ENCODE peak calls at places on chromosomes 3 and 15, in eight cellular contexts. Q, W, M, P, T, O, N and I are unnamed samples.

GRCh38 chr15:74657846-74658245 is 38.0 kb downstream of the EDC3 start:
- DNase-seq in Q (no peak), O (no peak), N (no peak), T (no peak), W (no peak), M (no peak), P (no peak), I (no peak)

GRCh38 chr3:8838765-8839423 is 69.5 kb upstream of the OXTR start:
- DNase-seq in M (no peak), O (no peak), P (no peak), W (no peak), T (no peak), Q (no peak), N (no peak), I (no peak)

GRCh38 chr15:44598892-44599291 is 61.9 kb downstream of the EIF3J start:
- DNase-seq in O (no peak), T (no peak), P (no peak), W (no peak), N (no peak), M (no peak), Q (no peak), I (no peak)

GRCh38 chr3:132549169-132549568 is 47.9 kb upstream of the ACKR4 start:
- DNase-seq in T (no peak), W (no peak), Q (no peak), N (no peak), P (no peak), M (no peak), O (no peak), I (no peak)

GRCh38 chr3:126121074-126121473 is 37.1 kb upstream of the SLC41A3 start:
- DNase-seq in Q (no peak), W (no peak), P (no peak), N (no peak), M (no peak), T (peak; percentile 6), O (no peak), I (no peak)

GRCh38 chr3:187737401-187738088 is 7.7 kb downstream of the BCL6 start:
- DNase-seq in Q (peak; percentile 30), O (peak; percentile 80), W (peak; percentile 82), T (peak; percentile 82), M (no peak), P (no peak), N (peak; percentile 68), I (peak; percentile 26)

GRCh38 chr15:79923068-79923514 is 26.3 kb upstream of the MTHFS start:
- DNase-seq in W (peak; percentile 82), Q (peak; percentile 34), T (peak; percentile 54), M (no peak), P (peak; percentile 32), O (peak; percentile 73), N (peak; percentile 75), I (peak; percentile 58)

GRCh38 chr3:23806322-23807160 is 786 bp downstream of the UBE2E1 start:
- DNase-seq in P (no peak), O (peak; percentile 29), T (peak; percentile 39), Q (no peak), N (no peak), M (no peak), W (peak; percentile 53), I (no peak)

GRCh38 chr3:49614936-49615335 is 59.2 kb upstream of the APEH start:
- DNase-seq in N (no peak), W (no peak), O (no peak), T (no peak), P (no peak), M (no peak), Q (no peak), I (no peak)

GRCh38 chr3:52983336-52983807 is 62.5 kb downstream of the SFMBT1 start:
- DNase-seq in O (no peak), N (no peak), T (no peak), Q (no peak), P (peak; percentile 33), W (peak; percentile 16), M (peak; percentile 2), I (no peak)

GRCh38 chr15:98907921-98908490 is 99.6 kb downstream of the PGPEP1L start:
- DNase-seq in M (no peak), N (no peak), P (no peak), T (no peak), O (no peak), Q (no peak), W (no peak), I (no peak)

GRCh38 chr3:22982981-22983582 is 220.0 kb upstream of the UBE2E2 start:
- DNase-seq in W (no peak), N (no peak), P (no peak), T (no peak), M (no peak), O (no peak), Q (no peak), I (no peak)

GRCh38 chr3:119294402-119294888 is 262 bp downstream of the ARHGAP31 start:
- DNase-seq in Q (no peak), W (peak; percentile 77), T (peak; percentile 57), N (peak; percentile 20), M (peak; percentile 28), P (peak; percentile 38), O (peak; percentile 61), I (no peak)

GRCh38 chr3:173109143-173109542 is 31.9 kb downstream of the SPATA16 start:
- DNase-seq in P (no peak), W (no peak), N (no peak), M (no peak), Q (peak; percentile 3), O (no peak), T (no peak), I (peak; percentile 1)

GRCh38 chr3:50972029-50972428 is 297.3 kb downstream of the DOCK3 start:
- DNase-seq in W (no peak), Q (no peak), N (no peak), O (no peak), M (no peak), P (no peak), T (no peak), I (no peak)

GRCh38 chr3:124599779-124600693 is 130.2 kb upstream of the UMPS start:
- DNase-seq in O (peak; percentile 39), T (no peak), M (no peak), P (no peak), Q (no peak), N (no peak), W (no peak), I (no peak)

GRCh38 chr3:140420621-140421357 is 257.1 kb upstream of the TRIM42 start:
- DNase-seq in N (no peak), O (no peak), T (no peak), M (no peak), Q (no peak), P (no peak), W (no peak), I (no peak)

GRCh38 chr15:43769584-43770228 is 7.1 kb downstream of the ELL3 start:
- DNase-seq in T (peak; percentile 66), W (peak; percentile 74), N (peak; percentile 64), M (peak; percentile 41), Q (no peak), P (no peak), O (no peak), I (no peak)

GRCh38 chr3:46280105-46280797 is 38.0 kb downstream of the CCR3 start:
- DNase-seq in M (no peak), Q (no peak), T (no peak), N (peak; percentile 52), O (peak; percentile 45), W (no peak), P (peak; percentile 37), I (no peak)

GRCh38 chr3:152026033-152026556 is 152.7 kb downstream of the SUCNR1 start:
- DNase-seq in O (no peak), T (no peak), Q (no peak), M (no peak), P (no peak), W (no peak), N (peak; percentile 65), I (no peak)

GRCh38 chr3:125582707-125583106 is 12.6 kb downstream of the OSBPL11 start:
- DNase-seq in W (no peak), O (no peak), N (peak; percentile 21), T (no peak), Q (no peak), P (no peak), M (peak; percentile 30), I (no peak)

GRCh38 chr3:1551741-1552140 is 458.9 kb downstream of the CNTN6 start:
- DNase-seq in Q (no peak), W (no peak), T (no peak), O (no peak), M (no peak), N (no peak), P (no peak), I (no peak)

GRCh38 chr3:156161172-156161571 is 40.8 kb downstream of the KCNAB1 start:
- DNase-seq in N (no peak), Q (no peak), M (no peak), O (no peak), T (no peak), W (no peak), P (no peak), I (no peak)

GRCh38 chr3:143763568-143764162 is 84.6 kb downstream of the SLC9A9 start:
- DNase-seq in N (peak; percentile 11), O (no peak), Q (no peak), P (no peak), T (no peak), W (no peak), M (peak; percentile 35), I (no peak)

GRCh38 chr3:182303169-182303568 is 490.1 kb upstream of the ATP11B start:
- DNase-seq in O (no peak), Q (no peak), W (no peak), T (no peak), P (no peak), M (no peak), N (no peak), I (no peak)

GRCh38 chr3:147328711-147329110 is 77.6 kb downstream of the ZIC4 start:
- DNase-seq in N (no peak), Q (no peak), P (no peak), W (no peak), M (no peak), O (no peak), T (no peak), I (no peak)

GRCh38 chr15:63364293-63365003 is 17.2 kb downstream of the CA12 start:
- DNase-seq in P (no peak), T (no peak), M (no peak), W (no peak), O (no peak), Q (no peak), N (no peak), I (no peak)

GRCh38 chr3:187610926-187611545 is 59.2 kb downstream of the SST start:
- DNase-seq in O (no peak), N (no peak), Q (no peak), P (no peak), W (no peak), T (no peak), M (no peak), I (no peak)

GRCh38 chr15:68614621-68615035 is 35.8 kb downstream of the CORO2B start:
- DNase-seq in T (peak; percentile 59), Q (peak; percentile 93), O (no peak), P (no peak), W (no peak), M (no peak), N (no peak), I (peak; percentile 81)

GRCh38 chr3:49456417-49456816 is 13.7 kb upstream of the DAG1 start:
- DNase-seq in W (no peak), N (no peak), Q (no peak), M (no peak), P (no peak), T (no peak), O (no peak), I (no peak)

GRCh38 chr3:51389423-51390183 is 1.5 kb upstream of the RBM15B start:
- DNase-seq in W (peak; percentile 72), P (peak; percentile 36), O (peak; percentile 49), M (no peak), Q (no peak), T (no peak), N (no peak), I (no peak)

GRCh38 chr3:195551381-195551978 is 8.4 kb upstream of the PPP1R2 start:
- DNase-seq in T (no peak), W (peak; percentile 25), P (no peak), N (no peak), O (no peak), Q (no peak), M (no peak), I (no peak)

GRCh38 chr3:150299221-150299620 is 108.9 kb upstream of the TSC22D2 start:
- DNase-seq in N (no peak), Q (no peak), O (no peak), M (no peak), T (no peak), P (no peak), W (no peak), I (no peak)